ENCODE peak calls at places on chromosomes 13 and 19, in nine cellular contexts. One of them, this sample, is unnamed.
A peak's percentile ranks its signal among the peaks of the same experiment; 100 is the strongest.

GRCh38 chr19:8631425-8631819 is 989 bp downstream of the NFILZ start:
- DNase-seq in stimulated activated CD4-positive, alpha-beta T cell treated with anti-CD3 and anti-CD28 coated beads, Interleukin-2, amount 100 ng/mL, for 48 hours: no peak
- DNase-seq in frontal cortex: no peak
- DNase-seq in Right ventricle myocardium superior: no peak
- DNase-seq in activated naive CD4-positive, alpha-beta T cell treated with anti-CD3 and anti-CD28 coated beads, Interleukin-2, amount 10 ng/mL, durations not matched to agents 7 days and 5 days: no peak
- DNase-seq in AG04450: no peak
- DNase-seq in psoas muscle: peak; percentile 54
- DNase-seq in activated CD4-positive, alpha-beta T cell treated with anti-CD3 and anti-CD28 coated beads for 1 hour: no peak
- DNase-seq in GM23248: peak; percentile 48
- DNase-seq in this sample: no peak

GRCh38 chr19:2385053-2385721 is 25.1 kb downstream of the TMPRSS9 start:
- DNase-seq in GM23248: peak; percentile 87
- DNase-seq in activated naive CD4-positive, alpha-beta T cell treated with anti-CD3 and anti-CD28 coated beads, Interleukin-2, amount 10 ng/mL, durations not matched to agents 7 days and 5 days: no peak
- DNase-seq in stimulated activated CD4-positive, alpha-beta T cell treated with anti-CD3 and anti-CD28 coated beads, Interleukin-2, amount 100 ng/mL, for 48 hours: no peak
- DNase-seq in psoas muscle: peak; percentile 70
- DNase-seq in activated CD4-positive, alpha-beta T cell treated with anti-CD3 and anti-CD28 coated beads for 1 hour: no peak
- DNase-seq in frontal cortex: no peak
- DNase-seq in Right ventricle myocardium superior: no peak
- DNase-seq in AG04450: peak; percentile 27
- DNase-seq in this sample: no peak

GRCh38 chr13:84446972-84447700 is 564.9 kb upstream of the SLITRK1 start:
- DNase-seq in Right ventricle myocardium superior: no peak
- DNase-seq in AG04450: no peak
- DNase-seq in activated CD4-positive, alpha-beta T cell treated with anti-CD3 and anti-CD28 coated beads for 1 hour: no peak
- DNase-seq in stimulated activated CD4-positive, alpha-beta T cell treated with anti-CD3 and anti-CD28 coated beads, Interleukin-2, amount 100 ng/mL, for 48 hours: no peak
- DNase-seq in activated naive CD4-positive, alpha-beta T cell treated with anti-CD3 and anti-CD28 coated beads, Interleukin-2, amount 10 ng/mL, durations not matched to agents 7 days and 5 days: no peak
- DNase-seq in GM23248: peak; percentile 18
- DNase-seq in frontal cortex: no peak
- DNase-seq in psoas muscle: peak; percentile 26
- DNase-seq in this sample: no peak

GRCh38 chr19:1026189-1027019 is at the start of gene CNN2:
- DNase-seq in psoas muscle: peak; percentile 83
- DNase-seq in AG04450: no peak
- DNase-seq in stimulated activated CD4-positive, alpha-beta T cell treated with anti-CD3 and anti-CD28 coated beads, Interleukin-2, amount 100 ng/mL, for 48 hours: peak; percentile 67
- DNase-seq in frontal cortex: peak; percentile 78
- DNase-seq in GM23248: peak; percentile 91
- DNase-seq in activated naive CD4-positive, alpha-beta T cell treated with anti-CD3 and anti-CD28 coated beads, Interleukin-2, amount 10 ng/mL, durations not matched to agents 7 days and 5 days: peak; percentile 82
- DNase-seq in activated CD4-positive, alpha-beta T cell treated with anti-CD3 and anti-CD28 coated beads for 1 hour: peak; percentile 54
- DNase-seq in Right ventricle myocardium superior: peak; percentile 91
- DNase-seq in this sample: peak; percentile 81

GRCh38 chr19:45920458-45920857 is 5.9 kb upstream of the NANOS2 start:
- DNase-seq in activated CD4-positive, alpha-beta T cell treated with anti-CD3 and anti-CD28 coated beads for 1 hour: no peak
- DNase-seq in stimulated activated CD4-positive, alpha-beta T cell treated with anti-CD3 and anti-CD28 coated beads, Interleukin-2, amount 100 ng/mL, for 48 hours: no peak
- DNase-seq in psoas muscle: peak; percentile 3
- DNase-seq in activated naive CD4-positive, alpha-beta T cell treated with anti-CD3 and anti-CD28 coated beads, Interleukin-2, amount 10 ng/mL, durations not matched to agents 7 days and 5 days: peak; percentile 41
- DNase-seq in AG04450: no peak
- DNase-seq in frontal cortex: no peak
- DNase-seq in GM23248: no peak
- DNase-seq in Right ventricle myocardium superior: no peak
- DNase-seq in this sample: no peak

GRCh38 chr13:51981355-51981754 is 29.9 kb downstream of the ATP7B start:
- DNase-seq in stimulated activated CD4-positive, alpha-beta T cell treated with anti-CD3 and anti-CD28 coated beads, Interleukin-2, amount 100 ng/mL, for 48 hours: no peak
- DNase-seq in psoas muscle: no peak
- DNase-seq in AG04450: no peak
- DNase-seq in activated naive CD4-positive, alpha-beta T cell treated with anti-CD3 and anti-CD28 coated beads, Interleukin-2, amount 10 ng/mL, durations not matched to agents 7 days and 5 days: no peak
- DNase-seq in Right ventricle myocardium superior: no peak
- DNase-seq in frontal cortex: no peak
- DNase-seq in GM23248: no peak
- DNase-seq in activated CD4-positive, alpha-beta T cell treated with anti-CD3 and anti-CD28 coated beads for 1 hour: no peak
- DNase-seq in this sample: no peak

GRCh38 chr13:37495046-37495445 is 103.5 kb downstream of the POSTN start:
- DNase-seq in GM23248: peak; percentile 65
- DNase-seq in stimulated activated CD4-positive, alpha-beta T cell treated with anti-CD3 and anti-CD28 coated beads, Interleukin-2, amount 100 ng/mL, for 48 hours: no peak
- DNase-seq in activated naive CD4-positive, alpha-beta T cell treated with anti-CD3 and anti-CD28 coated beads, Interleukin-2, amount 10 ng/mL, durations not matched to agents 7 days and 5 days: no peak
- DNase-seq in psoas muscle: no peak
- DNase-seq in AG04450: no peak
- DNase-seq in activated CD4-positive, alpha-beta T cell treated with anti-CD3 and anti-CD28 coated beads for 1 hour: no peak
- DNase-seq in frontal cortex: no peak
- DNase-seq in Right ventricle myocardium superior: no peak
- DNase-seq in this sample: no peak

GRCh38 chr19:21900401-21900800 is 64.4 kb upstream of the ZNF43 start:
- DNase-seq in stimulated activated CD4-positive, alpha-beta T cell treated with anti-CD3 and anti-CD28 coated beads, Interleukin-2, amount 100 ng/mL, for 48 hours: no peak
- DNase-seq in frontal cortex: no peak
- DNase-seq in activated CD4-positive, alpha-beta T cell treated with anti-CD3 and anti-CD28 coated beads for 1 hour: no peak
- DNase-seq in GM23248: no peak
- DNase-seq in Right ventricle myocardium superior: no peak
- DNase-seq in AG04450: no peak
- DNase-seq in psoas muscle: no peak
- DNase-seq in activated naive CD4-positive, alpha-beta T cell treated with anti-CD3 and anti-CD28 coated beads, Interleukin-2, amount 10 ng/mL, durations not matched to agents 7 days and 5 days: no peak
- DNase-seq in this sample: no peak

GRCh38 chr13:65347420-65348030 is 1882.6 kb downstream of the PCDH9 start:
- DNase-seq in GM23248: no peak
- DNase-seq in psoas muscle: no peak
- DNase-seq in stimulated activated CD4-positive, alpha-beta T cell treated with anti-CD3 and anti-CD28 coated beads, Interleukin-2, amount 100 ng/mL, for 48 hours: no peak
- DNase-seq in frontal cortex: no peak
- DNase-seq in activated naive CD4-positive, alpha-beta T cell treated with anti-CD3 and anti-CD28 coated beads, Interleukin-2, amount 10 ng/mL, durations not matched to agents 7 days and 5 days: no peak
- DNase-seq in Right ventricle myocardium superior: no peak
- DNase-seq in AG04450: no peak
- DNase-seq in activated CD4-positive, alpha-beta T cell treated with anti-CD3 and anti-CD28 coated beads for 1 hour: no peak
- DNase-seq in this sample: no peak

This sample was measured in lung.